ENCODE peak calls at places on chromosomes 16 and 17, in six cellular contexts. G is esophagus muscularis mucosa, X is bronchial epithelial cell, Y is fibroblast of mammary gland, M is thoracic aorta, Z is mesothelial cell of epicardium. S is an unnamed sample.

GRCh38 chr16:82882982-82883863 is 256.5 kb downstream of the CDH13 start:
- DNase-seq in G (peak; percentile 68), X (no peak), Y (no peak), M (no peak), Z (no peak), S (no peak)

GRCh38 chr17:76053230-76054111 is 18.8 kb downstream of the SRP68 start:
- DNase-seq in G (no peak), X (peak; percentile 95), Y (peak; percentile 91), M (no peak), Z (no peak), S (peak; percentile 40)

GRCh38 chr17:77462553-77463497 is 322.1 kb downstream of the SEC14L1 start:
- DNase-seq in G (no peak), X (no peak), Y (no peak), M (no peak), Z (no peak), S (no peak)

GRCh38 chr17:44066204-44066930 is at the start of gene LSM12:
- DNase-seq in G (peak; percentile 96), X (peak; percentile 74), Y (peak; percentile 88), M (peak; percentile 56), Z (peak; percentile 87), S (no peak)

GRCh38 chr17:42049834-42050359 is 504 bp downstream of the C17orf113 start:
- DNase-seq in G (no peak), X (no peak), Y (no peak), M (no peak), Z (no peak), S (no peak)

GRCh38 chr17:27495460-27495859 is 39.2 kb downstream of the KSR1 start:
- DNase-seq in G (no peak), X (no peak), Y (no peak), M (no peak), Z (no peak), S (peak; percentile 87)

GRCh38 chr16:62392698-62393097 is 356.5 kb upstream of the CDH8 start:
- DNase-seq in G (no peak), X (no peak), Y (no peak), M (no peak), Z (no peak), S (no peak)

GRCh38 chr17:45326566-45326965 is 9.7 kb upstream of the MAP3K14 start:
- DNase-seq in G (peak; percentile 39), X (no peak), Y (no peak), M (no peak), Z (no peak), S (no peak)

GRCh38 chr17:78133971-78134898 is 3.7 kb downstream of the TMC8 start:
- DNase-seq in G (no peak), X (peak; percentile 47), Y (peak; percentile 25), M (no peak), Z (no peak), S (no peak)

GRCh38 chr16:4691666-4692412 is 1.5 kb upstream of the NUDT16L1 start:
- DNase-seq in G (no peak), X (no peak), Y (no peak), M (no peak), Z (no peak), S (no peak)

GRCh38 chr17:37273419-37274051 is 102.2 kb upstream of the C17orf78 start:
- DNase-seq in G (no peak), X (peak; percentile 8), Y (peak; percentile 53), M (no peak), Z (no peak), S (no peak)

GRCh38 chr17:65627108-65627507 is 65.7 kb upstream of the AXIN2 start:
- DNase-seq in G (no peak), X (no peak), Y (no peak), M (no peak), Z (no peak), S (no peak)

GRCh38 chr16:65889533-65889966 is 476.9 kb upstream of the CDH5 start:
- DNase-seq in G (peak; percentile 66), X (peak; percentile 89), Y (peak; percentile 2), M (no peak), Z (no peak), S (no peak)

GRCh38 chr17:8038954-8039610 is at the start of gene ALOX15B:
- DNase-seq in G (no peak), X (peak; percentile 35), Y (no peak), M (no peak), Z (no peak), S (no peak)

GRCh38 chr17:44956998-44957981 is 9.7 kb upstream of the KIF18B start:
- DNase-seq in G (no peak), X (no peak), Y (no peak), M (no peak), Z (no peak), S (no peak)

GRCh38 chr17:19410875-19411291 is at the start of gene RNF112:
- DNase-seq in G (no peak), X (no peak), Y (peak; percentile 40), M (no peak), Z (no peak), S (no peak)

GRCh38 chr16:51762081-51762995 is 611.3 kb upstream of the SALL1 start:
- DNase-seq in G (peak; percentile 91), X (peak; percentile 43), Y (peak; percentile 75), M (no peak), Z (peak; percentile 76), S (no peak)

GRCh38 chr17:66655861-66656260 is 179.1 kb upstream of the CACNG5 start:
- DNase-seq in G (no peak), X (peak; percentile 98), Y (peak; percentile 82), M (no peak), Z (no peak), S (no peak)

GRCh38 chr17:53227514-53227913 is 595.2 kb upstream of the KIF2B start:
- DNase-seq in G (no peak), X (no peak), Y (no peak), M (no peak), Z (no peak), S (no peak)

GRCh38 chr16:28098171-28098958 is 34.9 kb upstream of the GSG1L start:
- DNase-seq in G (no peak), X (no peak), Y (no peak), M (no peak), Z (no peak), S (no peak)

GRCh38 chr16:11423315-11424117 is 78.3 kb downstream of the RMI2 start:
- DNase-seq in G (no peak), X (no peak), Y (no peak), M (no peak), Z (no peak), S (no peak)

GRCh38 chr16:68902376-68903345 is 59.3 kb downstream of the TANGO6 start:
- DNase-seq in G (no peak), X (peak; percentile 74), Y (peak; percentile 58), M (no peak), Z (no peak), S (no peak)

GRCh38 chr17:44930667-44931066 is 15.4 kb upstream of the GFAP start:
- DNase-seq in G (no peak), X (no peak), Y (no peak), M (no peak), Z (no peak), S (no peak)

GRCh38 chr17:19724501-19725420 is 8.4 kb upstream of the SLC47A2 start:
- DNase-seq in G (no peak), X (peak; percentile 63), Y (peak; percentile 8), M (no peak), Z (no peak), S (no peak)

GRCh38 chr17:47621293-47622178 is 28.2 kb upstream of the KPNB1 start:
- DNase-seq in G (no peak), X (peak; percentile 90), Y (peak; percentile 88), M (no peak), Z (no peak), S (peak; percentile 50)

GRCh38 chr17:47620503-47621245 is 29.0 kb upstream of the KPNB1 start:
- DNase-seq in G (no peak), X (peak; percentile 91), Y (no peak), M (no peak), Z (no peak), S (no peak)

GRCh38 chr17:47624727-47625068 is 25.0 kb upstream of the KPNB1 start:
- DNase-seq in G (no peak), X (no peak), Y (no peak), M (no peak), Z (no peak), S (no peak)

GRCh38 chr17:47618416-47618815 is 31.3 kb upstream of the KPNB1 start:
- DNase-seq in G (no peak), X (no peak), Y (peak; percentile 12), M (no peak), Z (no peak), S (no peak)

DNA sequence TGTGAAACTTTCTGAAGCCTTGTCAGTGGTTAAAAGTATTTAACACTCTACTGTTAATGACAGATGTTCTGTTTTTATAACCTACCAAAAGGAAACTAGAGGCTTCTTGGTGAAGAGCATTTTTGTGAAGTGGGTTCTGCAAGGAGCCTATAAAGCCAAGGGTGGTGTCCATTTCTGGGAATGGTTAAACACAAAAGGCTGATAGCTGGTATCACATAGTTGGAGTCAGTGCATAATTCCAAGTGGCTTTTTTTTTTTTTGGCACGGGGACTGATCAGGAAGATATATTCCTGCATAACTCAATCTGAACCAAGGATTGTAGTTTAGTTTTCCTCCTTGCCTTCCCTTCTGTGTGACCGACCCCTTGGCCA is 27.6 kb upstream of the KPNB1 start:
- DNase-seq in G (no peak), X (no peak), Y (no peak), M (no peak), Z (no peak), S (no peak)
- TF ChIP-seq CTCF in G (no peak), X (no peak), Y (no peak), M (no peak), Z (no peak), S (no peak)

GRCh38 chr17:10022416-10022815 is 117.3 kb upstream of the RCVRN start:
- DNase-seq in G (no peak), X (no peak), Y (no peak), M (no peak), Z (no peak), S (no peak)
- TF ChIP-seq CTCF in G (no peak), X (no peak), Y (no peak), M (no peak), Z (no peak), S (no peak)

GRCh38 chr17:50620848-50621247 is 13.8 kb upstream of the ABCC3 start:
- DNase-seq in G (no peak), X (no peak), Y (no peak), M (no peak), Z (no peak), S (no peak)
- TF ChIP-seq CTCF in G (no peak), X (no peak), Y (peak; percentile 1), M (no peak), Z (no peak), S (no peak)

DNA sequence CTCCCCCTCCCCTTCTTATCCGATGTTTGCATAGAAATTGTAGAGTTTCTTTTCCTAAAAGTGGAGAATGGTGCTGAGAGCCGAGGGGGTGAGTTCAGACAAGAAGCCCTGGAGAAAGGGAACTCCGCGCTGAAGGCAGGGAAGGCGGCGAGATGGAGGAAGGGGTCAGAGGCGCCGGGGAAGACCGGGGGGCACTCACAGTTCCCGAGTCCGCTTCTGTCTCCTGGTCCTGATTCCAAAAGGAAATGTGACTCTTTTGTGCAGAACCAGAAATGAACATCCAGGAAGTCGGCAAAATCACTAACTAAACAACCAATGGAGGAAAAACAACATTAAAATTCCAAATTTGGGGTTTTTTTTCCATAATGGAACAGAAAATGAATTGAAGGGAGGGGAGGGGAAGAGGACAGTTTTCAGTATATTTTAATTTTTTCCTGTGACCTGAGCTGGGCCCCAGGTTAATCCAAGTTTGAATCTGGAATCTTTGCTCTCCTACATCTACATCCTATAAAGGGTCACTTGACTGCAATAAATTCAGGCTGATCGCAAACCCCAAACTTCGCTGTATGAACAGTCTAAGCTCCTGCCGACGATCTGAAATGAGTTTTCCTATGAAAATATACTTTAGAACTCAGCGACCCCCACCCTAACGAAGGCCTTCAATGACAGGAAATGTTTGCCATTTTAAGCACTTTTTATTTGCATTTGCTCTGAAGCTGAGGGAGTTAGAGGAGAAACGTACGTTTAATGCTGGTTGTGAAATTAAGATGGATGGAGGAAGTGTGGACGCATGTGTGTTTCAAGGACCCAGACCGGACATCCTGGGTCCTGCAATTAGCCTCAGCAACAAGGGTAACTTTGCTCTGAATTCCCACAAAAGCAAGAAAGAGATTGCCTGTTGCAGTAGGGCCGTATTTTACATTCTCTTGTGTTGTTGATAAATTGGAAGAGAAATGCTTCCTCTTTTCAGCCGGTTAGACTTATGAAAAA is 252.2 kb downstream of the C16orf95 start:
- DNase-seq in G (no peak), X (no peak), Y (no peak), M (no peak), Z (no peak), S (no peak)
- TF ChIP-seq CTCF in G (no peak), X (no peak), Y (no peak), M (no peak), Z (no peak), S (no peak)

S was measured in epithelial cell of proximal tubule.